ENCODE peak calls at places on chromosomes 11 and 22, in five cellular contexts. U is activated CD4-positive, alpha-beta T cell treated with anti-CD3 and anti-CD28 coated beads, Interleukin-2, amount 10 ng/mL, durations not matched to agents 7 days and 5 days; W is cardiac muscle cell; K is stimulated activated CD8-positive, alpha-beta memory T cell treated with anti-CD3 and anti-CD28 coated beads, Interleukin-12 subunit alpha, Interleukin-12 subunit beta, amount 100 ng/mL, for 4 hours; E is type B pancreatic cell. J is an unnamed sample.

GRCh38 chr22:42938976-42939375 is 76.0 kb downstream of the PACSIN2 start:
- DNase-seq in E (no peak), K (no peak), U (no peak), W (no peak), J (no peak)

GRCh38 chr22:47653921-47654320 is 891.5 kb downstream of the TBC1D22A start:
- DNase-seq in U (no peak), W (no peak), K (no peak), E (no peak), J (no peak)

GRCh38 chr11:130001491-130002351 is 914 bp downstream of the PRDM10 start:
- DNase-seq in W (peak; percentile 29), E (no peak), K (peak; percentile 30), U (peak; percentile 42), J (peak; percentile 76)

GRCh38 chr11:112176077-112176476 is 765 bp downstream of the BCO2 start:
- DNase-seq in E (no peak), U (no peak), K (no peak), W (no peak), J (no peak)

GRCh38 chr11:93031386-93031785 is 61.9 kb downstream of the MTNR1B start:
- DNase-seq in W (peak; percentile 25), U (no peak), E (no peak), K (no peak), J (no peak)

GRCh38 chr22:34776827-34777226 is 289.1 kb upstream of the ISX start:
- DNase-seq in U (no peak), W (no peak), E (no peak), K (no peak), J (no peak)

GRCh38 chr11:6725386-6725896 is 42.3 kb upstream of the MRPL17 start:
- DNase-seq in U (no peak), K (no peak), W (no peak), E (no peak), J (no peak)

GRCh38 chr11:121323208-121323607 is 30.6 kb downstream of the SC5D start:
- DNase-seq in U (no peak), W (no peak), K (no peak), E (no peak), J (no peak)

GRCh38 chr11:112748713-112749481 is 212.3 kb upstream of the NCAM1 start:
- DNase-seq in W (no peak), K (no peak), U (no peak), E (no peak), J (no peak)

GRCh38 chr11:6889835-6890234 is 2.5 kb downstream of the OR2D2 start:
- DNase-seq in K (no peak), U (no peak), E (no peak), W (no peak), J (no peak)

GRCh38 chr11:129394709-129395108 is 19.1 kb downstream of the BARX2 start:
- DNase-seq in W (no peak), K (no peak), U (no peak), E (no peak), J (no peak)

GRCh38 chr11:403021-403760 is 9.2 kb downstream of the PKP3 start:
- DNase-seq in U (no peak), W (no peak), E (no peak), K (no peak), J (no peak)

GRCh38 chr11:105609341-105609781 is 512 bp upstream of the GRIA4 start:
- DNase-seq in E (no peak), U (no peak), K (no peak), W (peak; percentile 27), J (no peak)

GRCh38 chr22:32775957-32776356 is 25.5 kb upstream of the TIMP3 start:
- DNase-seq in W (peak; percentile 22), U (no peak), E (no peak), K (no peak), J (no peak)

GRCh38 chr22:38176170-38176741 is 5.4 kb downstream of the PLA2G6 start:
- DNase-seq in U (no peak), E (no peak), W (peak; percentile 89), K (peak; percentile 34), J (peak; percentile 72)

GRCh38 chr11:121829159-121829643 is 286.8 kb downstream of the BLID start:
- DNase-seq in K (no peak), W (peak; percentile 97), E (no peak), U (no peak), J (no peak)

GRCh38 chr22:42187646-42188045 is 57.0 kb upstream of the CYP2D6 start:
- DNase-seq in W (no peak), E (no peak), K (no peak), U (no peak), J (no peak)

GRCh38 chr11:42234381-42235035 is 775.1 kb upstream of the LRRC4C start:
- DNase-seq in E (no peak), U (no peak), W (peak; percentile 90), K (no peak), J (no peak)

GRCh38 chr11:122741613-122742012 is 86.1 kb downstream of the UBASH3B start:
- DNase-seq in U (no peak), E (no peak), K (no peak), W (peak; percentile 82), J (no peak)

GRCh38 chr22:46013460-46014416 is 36.8 kb upstream of the WNT7B start:
- DNase-seq in E (peak; percentile 88), W (peak; percentile 98), K (peak; percentile 83), U (peak; percentile 63), J (peak; percentile 96)

GRCh38 chr11:91081440-91082088 is 858.7 kb upstream of the CHORDC1 start:
- DNase-seq in E (no peak), W (peak; percentile 56), K (no peak), U (no peak), J (no peak)

GRCh38 chr22:45673482-45674175 is 2.0 kb downstream of the ATXN10 start:
- DNase-seq in E (no peak), U (no peak), W (no peak), K (no peak), J (no peak)

GRCh38 chr22:32204856-32205722 is at the start of gene RFPL2:
- DNase-seq in K (no peak), W (peak; percentile 15), E (no peak), U (peak; percentile 30), J (no peak)

GRCh38 chr11:128516886-128517285 is 70.5 kb downstream of the ETS1 start:
- DNase-seq in K (no peak), E (no peak), W (no peak), U (no peak), J (no peak)

GRCh38 chr11:32002311-32002710 is 88.6 kb upstream of the RCN1 start:
- DNase-seq in W (no peak), K (no peak), E (no peak), U (no peak), J (no peak)

GRCh38 chr11:63929616-63930015 is 9.2 kb upstream of the NAA40 start:
- DNase-seq in K (no peak), U (no peak), W (no peak), E (no peak), J (no peak)

GRCh38 chr11:119518746-119519382 is 95.9 kb upstream of the THY1 start:
- DNase-seq in W (peak; percentile 66), K (no peak), E (no peak), U (peak; percentile 12), J (no peak)

GRCh38 chr22:19717691-19718254 is 3.5 kb downstream of the SEPTIN5 start:
- DNase-seq in U (peak; percentile 79), W (peak; percentile 77), E (peak; percentile 88), K (peak; percentile 70), J (no peak)